ENCODE peak calls at places on chromosome 17, in ten cellular contexts. P is stomach; K is mesendoderm; X is tibial artery; M is kidney; J is CD8-positive, alpha-beta T cell; S is A549; C is CD4-positive, alpha-beta memory T cell; T is testis; L is upper lobe of left lung. Y is an unnamed sample. For H3K4me1, the result is how much of the 10 kb centered on the place peaks cover.

GRCh38 chr17:49551221-49552069 is 24.2 kb upstream of the NXPH3 start:
- DNase-seq in M (no peak), P (no peak), S (no peak), L (no peak), K (no peak), X (no peak), J (no peak), T (no peak), C (no peak), Y (no peak)

GRCh38 chr17:17935321-17936271 is 36.6 kb downstream of the TOM1L2 start:
- DNase-seq in L (peak), S (peak), J (no peak), T (no peak), C (no peak), M (no peak), X (peak), P (no peak), K (peak), Y (no peak)

GRCh38 chr17:45341389-45342158 is 24.8 kb upstream of the MAP3K14 start:
- DNase-seq in M (peak), L (peak), K (peak), J (no peak), X (peak), S (peak), T (peak), P (no peak), C (no peak), Y (peak)

GRCh38 chr17:50361561-50362480 is 11.2 kb downstream of the MRPL27 start:
- DNase-seq in P (peak), J (peak), L (peak), K (peak), X (no peak), C (peak), S (peak), M (no peak), T (peak), Y (peak)

GRCh38 chr17:17305282-17305801 is 2.2 kb downstream of the NT5M start:
- DNase-seq in M (no peak), C (peak), L (peak), X (peak), K (no peak), J (peak), P (no peak), S (no peak), T (peak), Y (peak)

GRCh38 chr17:34841467-34841866 is 119.8 kb downstream of the CCT6B start:
- DNase-seq in K (no peak), S (no peak), T (no peak), J (no peak), L (no peak), P (no peak), C (no peak), X (no peak), M (no peak), Y (no peak)

GRCh38 chr17:40540448-40540847 is 24.8 kb downstream of the CCR7 start:
- DNase-seq in C (peak), L (no peak), T (no peak), S (no peak), J (peak), X (peak), M (peak), P (no peak), K (peak), Y (no peak)

GRCh38 chr17:31674717-31675349 is 184.2 kb downstream of the COPRS start:
- DNase-seq in X (no peak), K (no peak), L (no peak), S (no peak), C (no peak), M (no peak), J (no peak), T (no peak), P (no peak), Y (no peak)

GRCh38 chr17:14919580-14920160 is 345.5 kb downstream of the PMP22 start:
- DNase-seq in S (no peak), X (no peak), K (peak), L (no peak), T (no peak), M (no peak), C (no peak), P (no peak), J (no peak), Y (no peak)

GRCh38 chr17:48541574-48542113 is 3.3 kb downstream of the HOXB2 start:
- DNase-seq in S (no peak), T (peak), L (no peak), K (no peak), J (peak), X (no peak), P (no peak), M (peak), C (peak), Y (no peak)

GRCh38 chr17:35557353-35557752 is 3.3 kb downstream of the SLFN14 start:
- DNase-seq in T (no peak), P (no peak), M (no peak), S (no peak), K (no peak), L (no peak), C (no peak), J (no peak), X (no peak), Y (no peak)

GRCh38 chr17:41308918-41309359 is at the start of gene KRTAP16-1:
- DNase-seq in C (no peak), X (no peak), J (peak), S (no peak), M (no peak), K (no peak), P (no peak), T (no peak), L (no peak), Y (no peak)

DNA sequence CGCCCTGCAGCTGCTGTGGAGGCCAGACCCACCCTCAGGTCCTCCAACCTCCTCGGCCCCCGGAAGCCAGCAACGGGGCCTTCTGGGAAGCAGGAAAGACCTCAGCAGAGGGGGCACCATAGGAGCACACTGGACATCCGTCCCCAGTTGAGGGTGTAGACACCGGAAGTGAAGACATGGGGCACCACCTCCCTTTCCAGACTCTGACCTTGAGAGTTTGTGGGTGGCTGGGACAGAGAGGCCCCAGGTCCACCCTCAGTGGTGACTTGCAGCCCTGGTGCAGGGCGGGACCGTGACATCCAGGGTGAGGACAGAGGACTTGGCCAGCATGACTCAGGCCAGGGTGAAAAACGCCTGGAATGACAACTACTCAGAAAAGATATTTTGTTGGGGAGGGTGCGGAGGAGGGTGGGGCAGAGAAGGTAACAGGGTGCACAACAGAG is 19.9 kb downstream of the CEP295NL start:
- DNase-seq in J (no peak), X (peak), K (peak), L (peak), C (no peak), M (peak), P (peak), S (peak), T (peak), Y (peak)
- H3K4me1 ChIP-seq in J (under half), X (half or more), K (under half), L (under half), C (under half), M (under half), P (half or more), S (under half), T (half or more), Y (under half)

GRCh38 chr17:74334393-74335039 is 8.5 kb downstream of the KIF19 start:
- DNase-seq in L (no peak), S (no peak), M (no peak), J (no peak), T (no peak), P (no peak), K (peak), C (no peak), X (no peak), Y (no peak)

GRCh38 chr17:74332763-74333220 is 6.8 kb downstream of the KIF19 start:
- DNase-seq in C (no peak), J (no peak), K (peak), M (no peak), L (no peak), T (no peak), X (no peak), S (no peak), P (no peak), Y (no peak)

GRCh38 chr17:74329378-74329777 is 3.4 kb downstream of the KIF19 start:
- DNase-seq in K (no peak), C (no peak), S (no peak), M (no peak), P (no peak), T (no peak), J (peak), X (no peak), L (no peak), Y (no peak)

GRCh38 chr17:74330446-74330845 is 4.4 kb downstream of the KIF19 start:
- DNase-seq in S (no peak), P (no peak), T (peak), K (no peak), M (no peak), C (no peak), L (no peak), X (no peak), J (peak), Y (no peak)

GRCh38 chr17:74332017-74332650 is 6.1 kb downstream of the KIF19 start:
- DNase-seq in L (no peak), P (no peak), J (peak), T (no peak), X (no peak), S (no peak), K (no peak), M (no peak), C (no peak), Y (no peak)
- H3K4me1 ChIP-seq in L (under half), P (under half), J (under half), T (under half), X (under half), S (under half), K (under half), M (under half), C (under half), Y (under half)

GRCh38 chr17:3889613-3890012 is 3.2 kb downstream of the CAMKK1 start:
- DNase-seq in K (no peak), T (no peak), S (no peak), M (no peak), J (no peak), X (peak), L (no peak), P (no peak), C (no peak), Y (no peak)

GRCh38 chr17:3888343-3889171 is 4.3 kb downstream of the CAMKK1 start:
- DNase-seq in M (peak), J (no peak), S (no peak), K (peak), L (no peak), T (peak), P (peak), C (no peak), X (peak), Y (peak)

GRCh38 chr17:3887394-3887793 is 5.5 kb downstream of the CAMKK1 start:
- DNase-seq in X (no peak), C (no peak), L (no peak), J (no peak), T (no peak), S (no peak), M (no peak), K (no peak), P (no peak), Y (no peak)

GRCh38 chr17:3886776-3887175 is 6.1 kb downstream of the CAMKK1 start:
- DNase-seq in L (peak), C (peak), T (no peak), X (no peak), J (no peak), S (no peak), P (no peak), M (peak), K (no peak), Y (no peak)

DNA sequence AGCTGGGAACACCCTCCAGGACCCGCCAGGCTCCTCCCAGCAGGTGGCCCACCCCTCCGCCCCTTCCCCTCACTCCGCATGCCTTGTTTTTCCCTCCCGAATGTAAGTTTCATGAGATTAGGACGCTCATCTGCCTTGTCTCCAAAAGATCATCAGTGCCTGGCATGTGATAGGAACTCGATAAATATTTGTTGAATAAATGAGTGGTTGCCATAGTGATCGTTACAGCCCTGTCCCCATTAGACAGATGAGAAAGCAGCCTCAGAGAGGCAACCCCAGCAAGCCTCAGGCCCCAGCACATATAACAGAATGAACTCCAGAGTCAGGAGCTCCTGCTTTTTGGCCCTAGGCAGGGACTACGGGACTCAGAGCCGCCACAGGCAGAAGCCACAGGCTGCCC is 5.0 kb downstream of the CAMKK1 start:
- DNase-seq in M (no peak), J (no peak), K (peak), C (peak), P (no peak), X (no peak), S (no peak), T (no peak), L (no peak), Y (no peak)
- H3K4me1 ChIP-seq in M (under half), J (under half), K (under half), C (under half), P (half or more), X (under half), S (half or more), T (under half), L (under half), Y (under half)

GRCh38 chr17:64006361-64007088 is 8.4 kb downstream of the PRR29 start:
- DNase-seq in S (no peak), K (no peak), M (peak), L (peak), T (peak), X (peak), C (no peak), J (no peak), P (no peak), Y (peak)

GRCh38 chr17:64003526-64004121 is 5.5 kb downstream of the PRR29 start:
- DNase-seq in P (no peak), J (no peak), C (no peak), T (no peak), L (no peak), K (no peak), S (no peak), M (no peak), X (no peak), Y (no peak)

GRCh38 chr17:64005734-64006167 is 7.6 kb downstream of the PRR29 start:
- DNase-seq in S (peak), K (no peak), T (no peak), P (peak), C (no peak), X (no peak), M (peak), J (no peak), L (peak), Y (peak)

GRCh38 chr17:64004218-64004770 is 6.1 kb downstream of the PRR29 start:
- DNase-seq in T (peak), X (no peak), M (no peak), J (no peak), L (no peak), S (no peak), C (no peak), K (no peak), P (no peak), Y (no peak)

GRCh38 chr17:64004903-64005733 is 7.0 kb downstream of the PRR29 start:
- DNase-seq in C (no peak), T (peak), P (peak), L (no peak), S (no peak), X (no peak), J (no peak), M (no peak), K (no peak), Y (no peak)
- H3K4me1 ChIP-seq in C (half or more), T (under half), P (under half), L (half or more), S (under half), X (under half), J (under half), M (under half), K (under half), Y (under half)

DNA sequence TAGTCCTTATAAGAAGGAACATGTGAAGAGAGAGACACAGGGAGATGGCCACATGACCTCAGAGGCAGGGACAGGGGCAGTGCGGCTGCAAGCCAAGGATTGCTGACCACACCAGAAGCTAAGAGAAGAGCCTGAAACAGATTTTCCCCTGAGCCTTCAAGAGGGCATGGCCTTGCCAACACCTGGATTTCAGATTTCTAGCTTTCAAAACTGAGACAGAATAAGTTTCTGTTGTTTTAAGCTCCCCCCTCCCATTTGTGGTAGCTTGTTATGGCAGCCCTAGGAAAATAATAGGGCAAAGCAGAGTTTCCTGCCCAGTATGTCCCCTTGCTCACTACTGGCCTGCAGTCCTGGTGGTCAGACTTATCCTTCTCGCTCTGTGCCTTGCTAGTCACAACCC is 204.5 kb downstream of the CCDC182 start:
- DNase-seq in M (no peak), P (no peak), L (no peak), C (no peak), X (no peak), J (no peak), S (no peak), K (no peak), T (no peak), Y (no peak)
- H3K4me1 ChIP-seq in M (under half), P (under half), L (under half), C (under half), X (under half), J (under half), S (half or more), K (under half), T (under half), Y (half or more)

GRCh38 chr17:2235792-2236365 is 67.7 kb downstream of the SMG6 start:
- DNase-seq in T (no peak), L (no peak), P (no peak), C (no peak), S (no peak), X (peak), M (no peak), K (no peak), J (no peak), Y (peak)

GRCh38 chr17:2233441-2233947 is 70.1 kb downstream of the SMG6 start:
- DNase-seq in X (peak), P (no peak), J (no peak), K (no peak), M (no peak), T (no peak), C (no peak), S (no peak), L (no peak), Y (no peak)

GRCh38 chr17:2227025-2227699 is 76.4 kb downstream of the SMG6 start:
- DNase-seq in S (no peak), J (no peak), L (no peak), P (no peak), M (no peak), T (no peak), K (no peak), X (no peak), C (no peak), Y (no peak)

GRCh38 chr17:2230877-2231276 is 72.7 kb downstream of the SMG6 start:
- DNase-seq in L (no peak), J (no peak), P (no peak), S (no peak), X (no peak), C (no peak), K (no peak), T (no peak), M (no peak), Y (no peak)

GRCh38 chr17:2232244-2232638 is 71.3 kb downstream of the SMG6 start:
- DNase-seq in L (no peak), X (peak), P (no peak), M (no peak), K (no peak), C (no peak), J (no peak), S (no peak), T (no peak), Y (no peak)
- H3K4me1 ChIP-seq in L (under half), X (under half), P (under half), M (under half), K (under half), C (under half), J (under half), S (under half), T (under half), Y (under half)

DNA sequence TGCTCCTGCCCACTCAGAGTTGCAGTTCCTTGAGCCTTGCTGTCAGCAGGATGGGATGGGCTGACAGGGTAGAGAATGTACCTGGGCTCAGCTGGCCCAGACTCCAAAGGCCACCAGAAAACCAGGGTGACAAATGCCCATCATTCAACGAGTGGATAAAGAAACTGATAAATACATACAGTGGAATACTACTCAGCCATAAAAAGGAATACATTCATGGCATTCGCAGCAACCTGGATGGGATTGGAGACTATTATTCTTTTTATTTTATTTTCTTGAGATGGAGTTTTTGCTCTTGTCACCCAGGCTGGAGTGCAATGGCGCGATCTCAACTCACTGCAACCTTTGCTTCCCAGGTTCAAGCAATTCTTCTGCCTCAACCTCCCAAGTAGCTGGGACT is 19.9 kb downstream of the SGSM2 start:
- DNase-seq in L (no peak), P (no peak), C (no peak), T (no peak), X (no peak), K (no peak), J (no peak), S (no peak), M (no peak), Y (no peak)
- H3K4me1 ChIP-seq in L (under half), P (under half), C (under half), T (under half), X (under half), K (under half), J (under half), S (under half), M (under half), Y (under half)

GRCh38 chr17:30378797-30379302 is at the start of gene CPD:
- DNase-seq in K (peak), J (peak), C (peak), S (peak), L (peak), T (peak), X (peak), P (peak), M (peak), Y (peak)
- H3K4me1 ChIP-seq in K (under half), J (half or more), C (half or more), S (half or more), L (under half), T (under half), X (under half), P (under half), M (under half), Y (under half)